ENCODE peak calls at places on chromosomes 4 and X, in five cellular contexts. One of them, this sample, is unnamed.

GRCh38 chr4:157992038-157992706 is 180.7 kb downstream of the GASK1B start:
- DNase-seq in mammary epithelial cell: peak; percentile 58
- DNase-seq in pancreas: peak; percentile 33
- DNase-seq in upper lobe of right lung: no peak
- DNase-seq in progenitor cell of endocrine pancreas: peak; percentile 11
- DNase-seq in this sample: peak; percentile 54

GRCh38 chr4:86993909-86994672 is 59.3 kb downstream of the AFF1 start:
- DNase-seq in mammary epithelial cell: no peak
- DNase-seq in pancreas: peak; percentile 76
- DNase-seq in upper lobe of right lung: no peak
- DNase-seq in progenitor cell of endocrine pancreas: no peak
- DNase-seq in this sample: no peak

GRCh38 chrX:49844622-49845021 is 15.5 kb downstream of the PAGE4 start:
- DNase-seq in mammary epithelial cell: no peak
- DNase-seq in pancreas: peak; percentile 4
- DNase-seq in upper lobe of right lung: no peak
- DNase-seq in progenitor cell of endocrine pancreas: no peak
- DNase-seq in this sample: no peak

GRCh38 chr4:129322947-129323346 is 227.0 kb downstream of the C4orf33 start:
- DNase-seq in mammary epithelial cell: no peak
- DNase-seq in pancreas: no peak
- DNase-seq in upper lobe of right lung: no peak
- DNase-seq in progenitor cell of endocrine pancreas: no peak
- DNase-seq in this sample: no peak

GRCh38 chrX:123860506-123860840 is 620 bp downstream of the XIAP start:
- DNase-seq in mammary epithelial cell: no peak
- DNase-seq in pancreas: no peak
- DNase-seq in upper lobe of right lung: no peak
- DNase-seq in progenitor cell of endocrine pancreas: no peak
- DNase-seq in this sample: no peak

GRCh38 chr4:25925486-25926201 is 11.6 kb downstream of the SMIM20 start:
- DNase-seq in mammary epithelial cell: peak; percentile 20
- DNase-seq in pancreas: no peak
- DNase-seq in upper lobe of right lung: peak; percentile 72
- DNase-seq in progenitor cell of endocrine pancreas: no peak
- DNase-seq in this sample: no peak

GRCh38 chr4:151218343-151218742 is 58.6 kb upstream of the PRSS48 start:
- DNase-seq in mammary epithelial cell: no peak
- DNase-seq in pancreas: no peak
- DNase-seq in upper lobe of right lung: no peak
- DNase-seq in progenitor cell of endocrine pancreas: no peak
- DNase-seq in this sample: no peak

GRCh38 chr4:76984788-76985211 is 35.2 kb downstream of the SEPTIN11 start:
- DNase-seq in mammary epithelial cell: peak; percentile 80
- DNase-seq in pancreas: no peak
- DNase-seq in upper lobe of right lung: no peak
- DNase-seq in progenitor cell of endocrine pancreas: no peak
- DNase-seq in this sample: peak; percentile 100

GRCh38 chr4:47668810-47669408 is 169.0 kb downstream of the CORIN start:
- DNase-seq in mammary epithelial cell: peak; percentile 38
- DNase-seq in pancreas: peak; percentile 7
- DNase-seq in upper lobe of right lung: no peak
- DNase-seq in progenitor cell of endocrine pancreas: no peak
- DNase-seq in this sample: peak; percentile 16

GRCh38 chrX:1244164-1245076 is 24.2 kb upstream of the CSF2RA start:
- DNase-seq in mammary epithelial cell: no peak
- DNase-seq in pancreas: no peak
- DNase-seq in upper lobe of right lung: no peak
- DNase-seq in progenitor cell of endocrine pancreas: no peak
- DNase-seq in this sample: no peak

GRCh38 chrX:10741003-10741402 is 120.6 kb upstream of the MID1 start:
- DNase-seq in mammary epithelial cell: no peak
- DNase-seq in pancreas: no peak
- DNase-seq in upper lobe of right lung: no peak
- DNase-seq in progenitor cell of endocrine pancreas: no peak
- DNase-seq in this sample: no peak

GRCh38 chr4:17544205-17544604 is 29.2 kb downstream of the CLRN2 start:
- DNase-seq in mammary epithelial cell: no peak
- DNase-seq in pancreas: no peak
- DNase-seq in upper lobe of right lung: no peak
- DNase-seq in progenitor cell of endocrine pancreas: no peak
- DNase-seq in this sample: no peak

GRCh38 chr4:71774136-71774535 is 9.7 kb downstream of the GC start:
- DNase-seq in mammary epithelial cell: no peak
- DNase-seq in pancreas: no peak
- DNase-seq in upper lobe of right lung: no peak
- DNase-seq in progenitor cell of endocrine pancreas: no peak
- DNase-seq in this sample: no peak

GRCh38 chrX:2589186-2590020 is 88.6 kb upstream of the DHRSX start:
- DNase-seq in mammary epithelial cell: peak; percentile 97
- DNase-seq in pancreas: no peak
- DNase-seq in upper lobe of right lung: no peak
- DNase-seq in progenitor cell of endocrine pancreas: no peak
- DNase-seq in this sample: no peak

GRCh38 chr4:96407651-96408342 is 567.9 kb downstream of the PDHA2 start:
- DNase-seq in mammary epithelial cell: no peak
- DNase-seq in pancreas: no peak
- DNase-seq in upper lobe of right lung: no peak
- DNase-seq in progenitor cell of endocrine pancreas: no peak
- DNase-seq in this sample: no peak

GRCh38 chr4:112296949-112297483 is at the start of gene ALPK1:
- DNase-seq in mammary epithelial cell: peak; percentile 84
- DNase-seq in pancreas: peak; percentile 28
- DNase-seq in upper lobe of right lung: no peak
- DNase-seq in progenitor cell of endocrine pancreas: no peak
- DNase-seq in this sample: peak; percentile 80

GRCh38 chr4:135670548-135670947 is 1469.0 kb upstream of the PABPC4L start:
- DNase-seq in mammary epithelial cell: no peak
- DNase-seq in pancreas: no peak
- DNase-seq in upper lobe of right lung: no peak
- DNase-seq in progenitor cell of endocrine pancreas: no peak
- DNase-seq in this sample: no peak

GRCh38 chrX:9670136-9670905 is 95.3 kb downstream of the GPR143 start:
- DNase-seq in mammary epithelial cell: no peak
- DNase-seq in pancreas: no peak
- DNase-seq in upper lobe of right lung: no peak
- DNase-seq in progenitor cell of endocrine pancreas: no peak
- DNase-seq in this sample: no peak

GRCh38 chrX:139204903-139205667 is 325.5 kb upstream of the F9 start:
- DNase-seq in mammary epithelial cell: peak; percentile 4
- DNase-seq in pancreas: peak; percentile 15
- DNase-seq in upper lobe of right lung: peak; percentile 45
- DNase-seq in progenitor cell of endocrine pancreas: peak; percentile 74
- DNase-seq in this sample: no peak

GRCh38 chr4:6427439-6428090 is 44.8 kb downstream of the PPP2R2C start:
- DNase-seq in mammary epithelial cell: no peak
- DNase-seq in pancreas: no peak
- DNase-seq in upper lobe of right lung: no peak
- DNase-seq in progenitor cell of endocrine pancreas: no peak
- DNase-seq in this sample: no peak

GRCh38 chr4:172666711-172667368 is 501.8 kb upstream of the GALNT7 start:
- DNase-seq in mammary epithelial cell: no peak
- DNase-seq in pancreas: no peak
- DNase-seq in upper lobe of right lung: no peak
- DNase-seq in progenitor cell of endocrine pancreas: no peak
- DNase-seq in this sample: no peak

DNA sequence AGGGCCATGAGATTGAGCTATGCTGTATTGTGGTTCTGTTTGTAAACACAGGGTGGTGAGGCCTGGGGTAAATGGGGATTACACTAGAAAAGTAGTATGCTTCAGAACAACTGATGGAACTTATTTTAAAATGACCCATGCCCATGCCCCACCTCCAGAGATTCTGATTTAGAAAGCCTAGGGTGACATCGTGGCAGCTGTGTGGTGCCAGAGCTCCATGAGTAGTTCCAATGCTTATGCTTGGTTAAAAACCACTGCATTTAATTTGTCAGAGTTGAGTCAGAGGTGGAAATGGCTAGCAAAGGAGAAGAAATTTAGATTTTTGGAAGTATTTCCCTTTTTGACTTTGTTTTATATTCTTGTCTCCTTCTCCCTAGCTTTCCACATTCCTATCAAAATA is 63.4 kb upstream of the PDE5A start:
- DNase-seq in mammary epithelial cell: peak; percentile 3
- DNase-seq in pancreas: no peak
- DNase-seq in upper lobe of right lung: no peak
- DNase-seq in progenitor cell of endocrine pancreas: no peak
- DNase-seq in this sample: no peak
- TF ChIP-seq CTCF in mammary epithelial cell: no peak
- TF ChIP-seq CTCF in pancreas: no peak
- TF ChIP-seq CTCF in upper lobe of right lung: no peak
- TF ChIP-seq CTCF in progenitor cell of endocrine pancreas: no peak
- TF ChIP-seq CTCF in this sample: peak; percentile 10

DNA sequence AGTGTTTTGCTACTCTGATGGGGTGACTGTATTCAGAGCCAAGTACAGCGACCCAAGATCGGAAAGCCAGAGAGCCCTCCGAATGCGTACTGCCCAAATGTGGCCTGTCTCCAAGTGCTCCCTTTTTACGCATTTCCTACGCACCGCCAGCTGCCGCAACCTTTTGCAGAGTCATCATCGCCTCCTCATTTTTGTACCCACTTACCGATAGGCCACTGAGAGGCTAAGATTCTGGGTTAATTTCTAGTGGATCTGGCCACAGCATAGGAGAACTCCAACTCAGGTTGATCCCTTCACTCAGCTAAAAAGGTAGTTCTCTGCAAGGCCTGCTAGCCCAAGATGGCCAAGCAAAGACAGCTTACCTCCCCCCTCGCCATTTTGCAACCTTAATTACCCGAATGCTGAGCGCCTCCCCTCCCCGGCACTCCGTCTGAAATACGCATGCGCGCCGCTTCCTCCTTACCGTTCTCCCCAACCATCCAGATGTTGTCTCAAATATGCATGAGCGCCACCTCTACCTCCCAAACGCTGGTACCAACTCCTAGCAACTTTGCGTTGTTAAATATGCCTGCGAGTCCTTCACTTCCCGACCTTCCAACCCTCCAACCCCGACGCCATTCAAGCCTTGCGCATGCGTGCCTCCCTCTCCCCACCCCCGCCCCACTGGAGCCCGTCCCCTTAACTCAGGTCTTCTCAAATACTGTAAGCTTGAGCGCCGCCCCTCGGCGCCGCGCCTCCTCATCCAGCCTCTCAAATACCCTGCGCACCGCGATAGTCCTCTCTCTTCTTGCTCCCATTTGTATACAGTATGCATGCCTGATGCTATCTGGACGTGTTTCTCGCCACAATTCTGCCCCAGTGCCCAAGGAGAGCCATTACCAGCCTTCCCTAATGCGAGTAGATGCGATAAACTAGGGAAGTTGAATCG is 11.8 kb upstream of the ZCCHC13 start:
- DNase-seq in mammary epithelial cell: peak; percentile 80
- DNase-seq in pancreas: peak; percentile 78
- DNase-seq in upper lobe of right lung: peak; percentile 93
- DNase-seq in progenitor cell of endocrine pancreas: peak; percentile 54
- DNase-seq in this sample: peak; percentile 75
- TF ChIP-seq CTCF in mammary epithelial cell: no peak
- TF ChIP-seq CTCF in pancreas: no peak
- TF ChIP-seq CTCF in upper lobe of right lung: peak; percentile 25
- TF ChIP-seq CTCF in progenitor cell of endocrine pancreas: peak; percentile 25
- TF ChIP-seq CTCF in this sample: peak; percentile 32

DNA sequence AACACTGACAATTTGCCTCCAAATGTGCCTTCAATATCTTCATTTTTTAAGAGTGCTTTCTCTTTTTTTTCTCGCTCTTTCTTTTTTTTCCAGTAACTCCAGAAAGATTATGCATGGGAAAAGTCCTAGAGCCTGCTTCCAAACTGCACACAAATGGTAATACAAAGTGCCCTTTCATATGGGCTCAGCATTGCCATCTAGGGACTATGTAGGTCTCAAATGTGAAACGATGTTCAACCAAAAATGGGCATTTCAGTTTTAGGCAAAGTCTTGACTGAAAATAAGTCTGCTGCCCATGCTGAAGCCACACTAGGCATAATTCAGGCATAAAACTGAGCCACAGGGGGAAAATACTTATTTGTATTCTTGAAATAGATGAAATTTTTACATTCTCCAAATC is 65.6 kb downstream of the SYNPO2 start:
- DNase-seq in mammary epithelial cell: no peak
- DNase-seq in pancreas: no peak
- DNase-seq in upper lobe of right lung: no peak
- DNase-seq in progenitor cell of endocrine pancreas: no peak
- DNase-seq in this sample: no peak
- TF ChIP-seq CTCF in mammary epithelial cell: peak; percentile 12
- TF ChIP-seq CTCF in pancreas: no peak
- TF ChIP-seq CTCF in upper lobe of right lung: no peak
- TF ChIP-seq CTCF in progenitor cell of endocrine pancreas: peak; percentile 11
- TF ChIP-seq CTCF in this sample: peak; percentile 46

GRCh38 chr4:74830928-74831327 is 36.6 kb upstream of the BTC start:
- DNase-seq in mammary epithelial cell: no peak
- DNase-seq in pancreas: no peak
- DNase-seq in upper lobe of right lung: no peak
- DNase-seq in progenitor cell of endocrine pancreas: no peak
- DNase-seq in this sample: no peak
- TF ChIP-seq CTCF in mammary epithelial cell: peak; percentile 33
- TF ChIP-seq CTCF in pancreas: no peak
- TF ChIP-seq CTCF in upper lobe of right lung: no peak
- TF ChIP-seq CTCF in progenitor cell of endocrine pancreas: peak; percentile 27
- TF ChIP-seq CTCF in this sample: peak; percentile 40

GRCh38 chr4:15756361-15756861 is 21.7 kb upstream of the CD38 start:
- DNase-seq in mammary epithelial cell: peak; percentile 91
- DNase-seq in pancreas: no peak
- DNase-seq in upper lobe of right lung: no peak
- DNase-seq in progenitor cell of endocrine pancreas: no peak
- DNase-seq in this sample: no peak

GRCh38 chr4:15755781-15756180 is 22.3 kb upstream of the CD38 start:
- DNase-seq in mammary epithelial cell: no peak
- DNase-seq in pancreas: no peak
- DNase-seq in upper lobe of right lung: no peak
- DNase-seq in progenitor cell of endocrine pancreas: no peak
- DNase-seq in this sample: no peak

GRCh38 chr4:15753786-15754185 is 24.3 kb upstream of the CD38 start:
- DNase-seq in mammary epithelial cell: no peak
- DNase-seq in pancreas: peak; percentile 3
- DNase-seq in upper lobe of right lung: no peak
- DNase-seq in progenitor cell of endocrine pancreas: no peak
- DNase-seq in this sample: no peak

GRCh38 chr4:15754323-15754722 is 23.8 kb upstream of the CD38 start:
- DNase-seq in mammary epithelial cell: no peak
- DNase-seq in pancreas: no peak
- DNase-seq in upper lobe of right lung: no peak
- DNase-seq in progenitor cell of endocrine pancreas: no peak
- DNase-seq in this sample: no peak

DNA sequence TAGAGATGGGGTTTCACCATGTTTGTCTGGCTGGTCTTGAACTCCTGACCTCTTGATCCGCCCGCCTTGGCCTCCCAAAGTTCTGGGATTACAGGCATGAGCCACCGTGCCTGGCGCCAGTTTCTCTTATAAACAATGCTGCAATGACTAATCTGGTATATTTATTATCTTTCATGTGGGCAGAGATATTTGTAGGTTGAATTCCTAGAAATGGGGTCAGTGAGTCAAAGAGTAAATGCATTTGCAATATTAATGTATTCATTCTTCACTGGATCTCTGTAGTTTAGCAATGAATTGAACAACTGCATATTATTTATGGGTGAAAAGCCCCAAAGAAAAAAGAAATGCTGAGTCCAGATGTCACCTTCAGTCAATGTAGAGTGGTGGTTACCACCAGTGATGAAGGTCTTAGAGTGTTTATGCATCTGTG is 22.8 kb upstream of the CD38 start:
- DNase-seq in mammary epithelial cell: peak; percentile 69
- DNase-seq in pancreas: no peak
- DNase-seq in upper lobe of right lung: no peak
- DNase-seq in progenitor cell of endocrine pancreas: no peak
- DNase-seq in this sample: peak; percentile 21
- TF ChIP-seq CTCF in mammary epithelial cell: no peak
- TF ChIP-seq CTCF in pancreas: no peak
- TF ChIP-seq CTCF in upper lobe of right lung: no peak
- TF ChIP-seq CTCF in progenitor cell of endocrine pancreas: no peak
- TF ChIP-seq CTCF in this sample: no peak

GRCh38 chr4:185471235-185472062 is at the start of gene CCDC110:
- DNase-seq in mammary epithelial cell: peak; percentile 81
- DNase-seq in pancreas: peak; percentile 93
- DNase-seq in upper lobe of right lung: peak; percentile 96
- DNase-seq in progenitor cell of endocrine pancreas: peak; percentile 85
- DNase-seq in this sample: peak; percentile 95
- TF ChIP-seq CTCF in mammary epithelial cell: no peak
- TF ChIP-seq CTCF in pancreas: peak; percentile 45
- TF ChIP-seq CTCF in upper lobe of right lung: peak; percentile 64
- TF ChIP-seq CTCF in progenitor cell of endocrine pancreas: peak; percentile 79
- TF ChIP-seq CTCF in this sample: peak; percentile 53

This sample was measured in AG04450.